ENCODE peak calls at places on chromosome 22, in seven cellular contexts. One of them, this sample, is unnamed.

GRCh38 chr22:48545976-48546375 is 1281.7 kb downstream of the BRD1 start:
- DNase-seq in cardiac fibroblast: no peak
- DNase-seq in AG04450: no peak
- DNase-seq in CD8-positive, alpha-beta memory T cell: no peak
- DNase-seq in A549: no peak
- DNase-seq in mammary epithelial cell: no peak
- DNase-seq in choroid plexus epithelial cell: no peak
- DNase-seq in this sample: no peak

GRCh38 chr22:46366327-46366731 is 30.8 kb downstream of the TRMU start:
- DNase-seq in CD8-positive, alpha-beta memory T cell: no peak
- DNase-seq in A549: no peak
- DNase-seq in choroid plexus epithelial cell: no peak
- DNase-seq in cardiac fibroblast: no peak
- DNase-seq in AG04450: no peak
- DNase-seq in mammary epithelial cell: no peak
- DNase-seq in this sample: no peak

GRCh38 chr22:40599731-40600130 is 36.8 kb downstream of the MRTFA start:
- DNase-seq in A549: no peak
- DNase-seq in cardiac fibroblast: no peak
- DNase-seq in choroid plexus epithelial cell: no peak
- DNase-seq in mammary epithelial cell: no peak
- DNase-seq in CD8-positive, alpha-beta memory T cell: no peak
- DNase-seq in AG04450: no peak
- DNase-seq in this sample: no peak

GRCh38 chr22:46590334-46590733 is 29.9 kb upstream of the GRAMD4 start:
- DNase-seq in mammary epithelial cell: no peak
- DNase-seq in CD8-positive, alpha-beta memory T cell: no peak
- DNase-seq in A549: no peak
- DNase-seq in choroid plexus epithelial cell: no peak
- DNase-seq in cardiac fibroblast: no peak
- DNase-seq in AG04450: no peak
- DNase-seq in this sample: no peak

GRCh38 chr22:46066691-46067090 is 83.6 kb upstream of the PPARA start:
- DNase-seq in mammary epithelial cell: peak; percentile 74
- DNase-seq in AG04450: no peak
- DNase-seq in choroid plexus epithelial cell: no peak
- DNase-seq in cardiac fibroblast: peak; percentile 73
- DNase-seq in A549: no peak
- DNase-seq in CD8-positive, alpha-beta memory T cell: no peak
- DNase-seq in this sample: no peak

GRCh38 chr22:49930596-49931412 is 12.4 kb downstream of the CRELD2 start:
- DNase-seq in AG04450: no peak
- DNase-seq in cardiac fibroblast: peak; percentile 70
- DNase-seq in mammary epithelial cell: peak; percentile 69
- DNase-seq in CD8-positive, alpha-beta memory T cell: no peak
- DNase-seq in A549: peak; percentile 77
- DNase-seq in choroid plexus epithelial cell: peak; percentile 51
- DNase-seq in this sample: no peak

GRCh38 chr22:49155039-49155808 is 672.4 kb downstream of the BRD1 start:
- DNase-seq in choroid plexus epithelial cell: no peak
- DNase-seq in mammary epithelial cell: no peak
- DNase-seq in A549: no peak
- DNase-seq in AG04450: no peak
- DNase-seq in CD8-positive, alpha-beta memory T cell: no peak
- DNase-seq in cardiac fibroblast: no peak
- DNase-seq in this sample: no peak

GRCh38 chr22:50009765-50010675 is 2.5 kb downstream of the IL17REL start:
- DNase-seq in AG04450: no peak
- DNase-seq in CD8-positive, alpha-beta memory T cell: no peak
- DNase-seq in mammary epithelial cell: no peak
- DNase-seq in A549: no peak
- DNase-seq in cardiac fibroblast: no peak
- DNase-seq in choroid plexus epithelial cell: no peak
- DNase-seq in this sample: no peak

GRCh38 chr22:17398159-17398558 is 28.9 kb downstream of the CECR2 start:
- DNase-seq in A549: no peak
- DNase-seq in AG04450: no peak
- DNase-seq in mammary epithelial cell: no peak
- DNase-seq in cardiac fibroblast: peak; percentile 22
- DNase-seq in CD8-positive, alpha-beta memory T cell: no peak
- DNase-seq in choroid plexus epithelial cell: no peak
- DNase-seq in this sample: no peak

GRCh38 chr22:50530857-50531545 is 1.2 kb upstream of the TYMP start:
- DNase-seq in choroid plexus epithelial cell: peak; percentile 90
- DNase-seq in CD8-positive, alpha-beta memory T cell: peak; percentile 67
- DNase-seq in mammary epithelial cell: peak; percentile 56
- DNase-seq in cardiac fibroblast: peak; percentile 85
- DNase-seq in AG04450: no peak
- DNase-seq in A549: peak; percentile 91
- DNase-seq in this sample: no peak

GRCh38 chr22:48500481-48501230 is 1327.0 kb downstream of the BRD1 start:
- DNase-seq in A549: no peak
- DNase-seq in mammary epithelial cell: no peak
- DNase-seq in CD8-positive, alpha-beta memory T cell: no peak
- DNase-seq in AG04450: no peak
- DNase-seq in choroid plexus epithelial cell: no peak
- DNase-seq in cardiac fibroblast: no peak
- DNase-seq in this sample: no peak

GRCh38 chr22:23850136-23850611 is 7.5 kb upstream of the SLC2A11 start:
- DNase-seq in CD8-positive, alpha-beta memory T cell: no peak
- DNase-seq in AG04450: no peak
- DNase-seq in A549: no peak
- DNase-seq in mammary epithelial cell: no peak
- DNase-seq in cardiac fibroblast: no peak
- DNase-seq in choroid plexus epithelial cell: no peak
- DNase-seq in this sample: no peak

GRCh38 chr22:27952779-27953178 is 33.7 kb upstream of the PITPNB start:
- DNase-seq in CD8-positive, alpha-beta memory T cell: no peak
- DNase-seq in cardiac fibroblast: peak; percentile 35
- DNase-seq in AG04450: no peak
- DNase-seq in choroid plexus epithelial cell: peak; percentile 57
- DNase-seq in A549: no peak
- DNase-seq in mammary epithelial cell: no peak
- DNase-seq in this sample: no peak

GRCh38 chr22:24157783-24158170 is 23.5 kb upstream of the SUSD2 start:
- DNase-seq in mammary epithelial cell: no peak
- DNase-seq in A549: no peak
- DNase-seq in cardiac fibroblast: no peak
- DNase-seq in AG04450: no peak
- DNase-seq in CD8-positive, alpha-beta memory T cell: no peak
- DNase-seq in choroid plexus epithelial cell: no peak
- DNase-seq in this sample: no peak

GRCh38 chr22:23542933-23543332 is 37.2 kb downstream of the IGLL1 start:
- DNase-seq in mammary epithelial cell: peak; percentile 35
- DNase-seq in CD8-positive, alpha-beta memory T cell: no peak
- DNase-seq in cardiac fibroblast: peak; percentile 29
- DNase-seq in AG04450: no peak
- DNase-seq in choroid plexus epithelial cell: peak; percentile 48
- DNase-seq in A549: no peak
- DNase-seq in this sample: no peak

DNA sequence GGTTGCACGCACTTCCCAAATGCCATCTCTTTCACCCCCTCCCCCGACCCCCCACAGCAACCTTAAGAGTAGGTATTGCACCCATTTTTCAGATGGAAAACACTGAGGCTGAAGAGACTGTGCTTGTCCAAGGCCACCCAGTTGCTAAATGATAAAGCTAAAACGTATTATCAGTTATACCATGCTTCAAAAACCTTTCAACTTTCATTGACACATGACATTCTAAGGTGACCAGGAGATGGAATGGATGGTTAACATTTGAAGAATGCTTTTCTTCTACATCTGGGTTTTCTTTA is 4.0 kb downstream of the TIMP3 start:
- DNase-seq in AG04450: no peak
- DNase-seq in CD8-positive, alpha-beta memory T cell: no peak
- DNase-seq in cardiac fibroblast: no peak
- DNase-seq in A549: no peak
- DNase-seq in choroid plexus epithelial cell: no peak
- DNase-seq in mammary epithelial cell: no peak
- DNase-seq in this sample: no peak
- H3K4me3 ChIP-seq in AG04450: peak overlapping the region; percentile 97
- H3K4me3 ChIP-seq in CD8-positive, alpha-beta memory T cell: no peak overlapping the region
- H3K4me3 ChIP-seq in cardiac fibroblast: no peak overlapping the region
- H3K4me3 ChIP-seq in A549: no peak overlapping the region
- H3K4me3 ChIP-seq in choroid plexus epithelial cell: no peak overlapping the region
- H3K4me3 ChIP-seq in mammary epithelial cell: no peak overlapping the region
- H3K4me3 ChIP-seq in this sample: no peak overlapping the region

GRCh38 chr22:30302810-30303138 is 13.5 kb upstream of the CASTOR1 start:
- DNase-seq in mammary epithelial cell: peak; percentile 40
- DNase-seq in A549: no peak
- DNase-seq in cardiac fibroblast: no peak
- DNase-seq in choroid plexus epithelial cell: no peak
- DNase-seq in AG04450: no peak
- DNase-seq in CD8-positive, alpha-beta memory T cell: no peak
- DNase-seq in this sample: no peak

GRCh38 chr22:30299322-30299721 is 10.0 kb upstream of the CASTOR1 start:
- DNase-seq in AG04450: no peak
- DNase-seq in A549: no peak
- DNase-seq in choroid plexus epithelial cell: no peak
- DNase-seq in cardiac fibroblast: no peak
- DNase-seq in CD8-positive, alpha-beta memory T cell: no peak
- DNase-seq in mammary epithelial cell: no peak
- DNase-seq in this sample: no peak

GRCh38 chr22:30304495-30305244 is 15.4 kb upstream of the CASTOR1 start:
- DNase-seq in choroid plexus epithelial cell: no peak
- DNase-seq in AG04450: no peak
- DNase-seq in CD8-positive, alpha-beta memory T cell: no peak
- DNase-seq in mammary epithelial cell: peak; percentile 88
- DNase-seq in cardiac fibroblast: no peak
- DNase-seq in A549: no peak
- DNase-seq in this sample: no peak

GRCh38 chr22:30305519-30305905 is 16.2 kb upstream of the CASTOR1 start:
- DNase-seq in AG04450: no peak
- DNase-seq in cardiac fibroblast: no peak
- DNase-seq in A549: no peak
- DNase-seq in mammary epithelial cell: no peak
- DNase-seq in choroid plexus epithelial cell: peak; percentile 56
- DNase-seq in CD8-positive, alpha-beta memory T cell: peak; percentile 35
- DNase-seq in this sample: no peak

DNA sequence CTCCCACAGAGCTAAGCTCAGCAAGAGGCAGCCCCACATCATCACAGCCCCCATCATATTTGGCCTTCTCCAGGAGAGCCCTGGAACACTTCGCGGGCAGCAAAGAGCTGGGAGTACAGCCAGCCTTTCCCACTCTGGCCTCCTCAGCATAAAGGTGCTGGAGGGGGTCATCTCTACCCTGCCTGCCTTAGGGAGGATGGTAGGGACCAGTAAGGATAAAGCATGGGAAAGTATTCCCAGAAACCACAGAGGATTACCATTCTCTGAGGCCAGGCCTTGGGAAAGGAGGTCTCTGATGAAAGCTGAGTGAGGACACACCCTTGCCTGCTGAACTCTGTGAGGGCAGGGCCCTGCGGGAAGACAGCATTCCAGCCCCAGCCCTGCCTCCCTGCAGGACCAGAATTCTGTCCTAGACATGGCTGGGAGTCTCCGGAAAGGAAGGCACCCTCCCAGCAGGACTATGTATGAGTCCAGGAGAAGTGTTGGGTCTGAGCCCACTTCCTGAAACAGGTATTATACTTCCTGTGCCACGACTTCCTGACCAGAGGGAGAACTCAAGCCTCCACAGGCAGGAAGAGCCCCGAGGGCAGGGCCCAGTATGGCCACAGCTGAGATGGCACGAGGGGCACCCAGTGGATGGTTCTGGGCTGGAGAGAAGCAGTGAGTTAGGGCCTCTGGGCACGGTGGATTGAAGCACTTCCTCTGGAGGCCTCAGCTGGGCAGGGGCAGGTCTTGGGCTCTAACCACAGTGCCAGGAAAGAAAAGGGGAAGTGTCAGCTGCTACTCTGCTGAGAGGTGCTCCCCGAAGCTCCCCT is 12.9 kb upstream of the CASTOR1 start:
- DNase-seq in AG04450: no peak
- DNase-seq in CD8-positive, alpha-beta memory T cell: no peak
- DNase-seq in A549: no peak
- DNase-seq in choroid plexus epithelial cell: peak; percentile 69
- DNase-seq in mammary epithelial cell: peak; percentile 78
- DNase-seq in cardiac fibroblast: no peak
- DNase-seq in this sample: peak; percentile 73
- H3K4me3 ChIP-seq in AG04450: no peak overlapping the region
- H3K4me3 ChIP-seq in CD8-positive, alpha-beta memory T cell: peak overlapping the region; percentile 49
- H3K4me3 ChIP-seq in A549: no peak overlapping the region
- H3K4me3 ChIP-seq in choroid plexus epithelial cell: no peak overlapping the region
- H3K4me3 ChIP-seq in mammary epithelial cell: no peak overlapping the region
- H3K4me3 ChIP-seq in cardiac fibroblast: no peak overlapping the region
- H3K4me3 ChIP-seq in this sample: no peak overlapping the region

DNA sequence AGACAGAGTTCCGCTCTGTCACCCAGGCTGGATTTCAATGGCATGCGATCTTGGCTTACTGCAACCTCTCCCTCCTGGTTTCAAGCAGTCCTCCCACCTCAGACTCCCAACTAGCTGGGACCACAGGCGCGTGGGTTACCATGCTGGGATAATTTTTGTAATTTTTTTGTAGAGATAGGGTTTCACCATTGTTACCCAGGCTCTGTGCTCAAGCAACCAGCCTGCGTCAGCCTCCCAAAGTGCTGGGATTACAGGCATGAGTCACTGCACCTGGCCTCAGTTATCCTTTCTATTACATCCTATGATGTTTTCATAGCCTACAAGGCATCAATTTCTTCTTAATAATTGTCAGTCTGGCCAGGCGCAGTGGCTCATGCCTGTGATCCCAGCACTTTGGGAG is 36.5 kb downstream of the LRRC74B start:
- DNase-seq in cardiac fibroblast: no peak
- DNase-seq in A549: no peak
- DNase-seq in AG04450: no peak
- DNase-seq in choroid plexus epithelial cell: no peak
- DNase-seq in mammary epithelial cell: peak; percentile 23
- DNase-seq in CD8-positive, alpha-beta memory T cell: no peak
- DNase-seq in this sample: peak; percentile 35
- H3K4me3 ChIP-seq in cardiac fibroblast: no peak overlapping the region
- H3K4me3 ChIP-seq in A549: no peak overlapping the region
- H3K4me3 ChIP-seq in AG04450: no peak overlapping the region
- H3K4me3 ChIP-seq in choroid plexus epithelial cell: no peak overlapping the region
- H3K4me3 ChIP-seq in mammary epithelial cell: no peak overlapping the region
- H3K4me3 ChIP-seq in CD8-positive, alpha-beta memory T cell: no peak overlapping the region
- H3K4me3 ChIP-seq in this sample: no peak overlapping the region

GRCh38 chr22:42074153-42074750 is at the start of gene PHETA2:
- DNase-seq in mammary epithelial cell: no peak
- DNase-seq in cardiac fibroblast: peak; percentile 53
- DNase-seq in choroid plexus epithelial cell: peak; percentile 61
- DNase-seq in A549: no peak
- DNase-seq in AG04450: no peak
- DNase-seq in CD8-positive, alpha-beta memory T cell: peak; percentile 47
- DNase-seq in this sample: no peak

GRCh38 chr22:42076764-42077485 is 2.6 kb upstream of the SMDT1 start:
- DNase-seq in CD8-positive, alpha-beta memory T cell: no peak
- DNase-seq in mammary epithelial cell: no peak
- DNase-seq in A549: no peak
- DNase-seq in AG04450: no peak
- DNase-seq in choroid plexus epithelial cell: no peak
- DNase-seq in cardiac fibroblast: no peak
- DNase-seq in this sample: no peak

GRCh38 chr22:42073568-42074152 is 388 bp upstream of the PHETA2 start:
- DNase-seq in cardiac fibroblast: no peak
- DNase-seq in A549: no peak
- DNase-seq in CD8-positive, alpha-beta memory T cell: no peak
- DNase-seq in mammary epithelial cell: no peak
- DNase-seq in AG04450: no peak
- DNase-seq in choroid plexus epithelial cell: no peak
- DNase-seq in this sample: no peak

GRCh38 chr22:42074846-42075245 is 798 bp downstream of the PHETA2 start:
- DNase-seq in CD8-positive, alpha-beta memory T cell: no peak
- DNase-seq in choroid plexus epithelial cell: peak; percentile 12
- DNase-seq in cardiac fibroblast: peak; percentile 15
- DNase-seq in AG04450: no peak
- DNase-seq in A549: no peak
- DNase-seq in mammary epithelial cell: no peak
- DNase-seq in this sample: no peak

GRCh38 chr22:42075277-42075676 is 1.2 kb downstream of the PHETA2 start:
- DNase-seq in CD8-positive, alpha-beta memory T cell: no peak
- DNase-seq in A549: no peak
- DNase-seq in mammary epithelial cell: no peak
- DNase-seq in AG04450: no peak
- DNase-seq in choroid plexus epithelial cell: no peak
- DNase-seq in cardiac fibroblast: no peak
- DNase-seq in this sample: no peak
- H3K4me3 ChIP-seq in CD8-positive, alpha-beta memory T cell: no peak overlapping the region
- H3K4me3 ChIP-seq in A549: no peak overlapping the region
- H3K4me3 ChIP-seq in mammary epithelial cell: no peak overlapping the region
- H3K4me3 ChIP-seq in AG04450: peak overlapping the region; percentile 68
- H3K4me3 ChIP-seq in choroid plexus epithelial cell: peak overlapping the region; percentile 87
- H3K4me3 ChIP-seq in cardiac fibroblast: peak overlapping the region; percentile 65
- H3K4me3 ChIP-seq in this sample: peak overlapping the region; percentile 62

This sample was measured in skeletal muscle cell.